ENCODE peak calls at places on chromosome 1, in eight cellular contexts. V is left lung, T is endothelial cell of umbilical vein, Q is WERI-Rb-1, U is uterus, W is A673, O is left ventricle myocardium inferior, C is brain microvascular endothelial cell. M is an unnamed sample.

GRCh38 chr1:243421784-243422183 is 165.9 kb downstream of the SDCCAG8 start:
- DNase-seq in O (no peak), W (peak), Q (no peak), C (peak), U (peak), V (peak), T (no peak), M (peak)

GRCh38 chr1:208497866-208498541 is 253.8 kb upstream of the PLXNA2 start:
- DNase-seq in C (no peak), Q (no peak), U (no peak), W (no peak), V (no peak), T (no peak), O (no peak), M (no peak)

GRCh38 chr1:103362348-103363007 is 163.0 kb upstream of the RNPC3 start:
- DNase-seq in O (no peak), V (no peak), T (no peak), Q (no peak), C (no peak), U (no peak), W (no peak), M (no peak)

GRCh38 chr1:20681999-20682398 is 20.8 kb upstream of the DDOST start:
- DNase-seq in T (no peak), O (no peak), C (no peak), U (no peak), W (no peak), Q (no peak), V (no peak), M (no peak)

GRCh38 chr1:230333590-230334446 is 92.3 kb downstream of the PGBD5 start:
- DNase-seq in U (no peak), Q (no peak), T (no peak), W (no peak), C (no peak), O (no peak), V (no peak), M (no peak)

GRCh38 chr1:157213836-157214235 is 75.6 kb upstream of the ETV3 start:
- DNase-seq in O (no peak), C (no peak), V (no peak), T (no peak), Q (no peak), U (no peak), W (no peak), M (no peak)

GRCh38 chr1:184953600-184954219 is 20.6 kb downstream of the NIBAN1 start:
- DNase-seq in C (peak), Q (no peak), T (peak), O (no peak), W (no peak), V (no peak), U (no peak), M (peak)

GRCh38 chr1:22375601-22376000 is 76.0 kb upstream of the ZBTB40 start:
- DNase-seq in W (no peak), Q (no peak), T (no peak), U (no peak), V (no peak), C (no peak), O (no peak), M (no peak)

GRCh38 chr1:200550367-200550766 is 70.2 kb downstream of the KIF14 start:
- DNase-seq in O (no peak), W (no peak), C (no peak), U (no peak), V (no peak), T (no peak), Q (no peak), M (peak)

GRCh38 chr1:159315381-159315780 is 13.2 kb downstream of the FCER1A start:
- DNase-seq in W (no peak), V (no peak), O (no peak), U (no peak), T (no peak), C (no peak), Q (no peak), M (no peak)

GRCh38 chr1:151596166-151596933 is 15.5 kb upstream of the SNX27 start:
- DNase-seq in O (no peak), W (no peak), Q (no peak), V (no peak), U (no peak), C (peak), T (peak), M (peak)

GRCh38 chr1:107135466-107135865 is 5.4 kb upstream of the NTNG1 start:
- DNase-seq in W (peak), Q (no peak), C (peak), V (no peak), U (no peak), O (no peak), T (peak), M (no peak)

GRCh38 chr1:46812996-46813857 is 14.4 kb downstream of the CYP4B1 start:
- DNase-seq in C (no peak), V (no peak), T (no peak), Q (no peak), O (no peak), W (no peak), U (no peak), M (no peak)

GRCh38 chr1:12472798-12473551 is 145.0 kb downstream of the DHRS3 start:
- DNase-seq in W (no peak), Q (no peak), O (no peak), T (no peak), C (peak), U (no peak), V (peak), M (no peak)

GRCh38 chr1:236403905-236404696 is 10.0 kb downstream of the EDARADD start:
- DNase-seq in T (no peak), V (no peak), O (no peak), Q (no peak), W (no peak), C (no peak), U (no peak), M (no peak)

GRCh38 chr1:94335950-94336349 is 82.2 kb upstream of the ABCD3 start:
- DNase-seq in U (peak), Q (peak), W (peak), C (peak), O (no peak), T (peak), V (no peak), M (peak)

GRCh38 chr1:234226106-234226818 is 147.0 kb upstream of the COA6 start:
- DNase-seq in V (no peak), C (no peak), Q (no peak), T (no peak), O (no peak), W (peak), U (no peak), M (no peak)

GRCh38 chr1:82931051-82931450 is 1067.9 kb downstream of the TTLL7 start:
- DNase-seq in C (no peak), Q (no peak), U (no peak), O (no peak), W (no peak), T (peak), V (no peak), M (no peak)

GRCh38 chr1:219585837-219586465 is 27.0 kb downstream of the ZC3H11B start:
- DNase-seq in W (no peak), T (no peak), V (no peak), Q (peak), O (no peak), C (no peak), U (no peak), M (no peak)

GRCh38 chr1:2526824-2527552 is 592 bp upstream of the PANK4 start:
- DNase-seq in O (peak), T (no peak), Q (no peak), U (no peak), V (no peak), W (no peak), C (no peak), M (peak)

GRCh38 chr1:185816460-185816859 is 82.3 kb downstream of the HMCN1 start:
- DNase-seq in V (no peak), Q (no peak), T (no peak), U (no peak), O (no peak), W (no peak), C (no peak), M (no peak)

GRCh38 chr1:230899845-230900251 is 31.5 kb upstream of the C1orf198 start:
- DNase-seq in O (no peak), V (no peak), T (no peak), U (no peak), C (peak), Q (no peak), W (no peak), M (no peak)

GRCh38 chr1:3031401-3032221 is 10.3 kb downstream of the ACTRT2 start:
- DNase-seq in T (no peak), W (no peak), Q (no peak), V (peak), C (no peak), O (no peak), U (no peak), M (no peak)

GRCh38 chr1:165397945-165398344 is 41.4 kb upstream of the LMX1A start:
- DNase-seq in O (no peak), T (peak), W (no peak), U (no peak), V (no peak), C (peak), Q (no peak), M (no peak)

GRCh38 chr1:93448983-93449805 is 1.3 kb downstream of the FNBP1L start:
- DNase-seq in O (no peak), W (peak), C (no peak), U (no peak), Q (peak), V (peak), T (peak), M (peak)

GRCh38 chr1:90154711-90155110 is 159.8 kb downstream of the ZNF326 start:
- DNase-seq in T (no peak), W (no peak), O (no peak), U (no peak), C (no peak), V (no peak), Q (no peak), M (no peak)

GRCh38 chr1:17539526-17540254 is at the start of gene ARHGEF10L:
- DNase-seq in O (peak), C (no peak), Q (no peak), T (no peak), U (no peak), V (no peak), W (peak), M (no peak)

GRCh38 chr1:21324368-21325137 is 34.3 kb upstream of the ECE1 start:
- DNase-seq in Q (no peak), U (peak), T (peak), V (peak), C (peak), O (peak), W (peak), M (peak)

GRCh38 chr1:211529453-211529852 is 37.5 kb upstream of the RD3 start:
- DNase-seq in W (no peak), U (no peak), O (no peak), T (no peak), Q (no peak), C (no peak), V (no peak), M (no peak)

GRCh38 chr1:87783315-87783714 is 454.6 kb downstream of the LMO4 start:
- DNase-seq in W (no peak), O (no peak), U (no peak), Q (no peak), T (no peak), V (no peak), C (no peak), M (no peak)

GRCh38 chr1:71526824-71527223 is 446.0 kb upstream of the ZRANB2 start:
- DNase-seq in V (no peak), C (no peak), W (no peak), U (no peak), Q (no peak), T (no peak), O (no peak), M (no peak)

GRCh38 chr1:71522721-71523120 is 441.9 kb upstream of the ZRANB2 start:
- DNase-seq in C (no peak), O (no peak), U (no peak), T (no peak), W (no peak), Q (no peak), V (no peak), M (no peak)

DNA sequence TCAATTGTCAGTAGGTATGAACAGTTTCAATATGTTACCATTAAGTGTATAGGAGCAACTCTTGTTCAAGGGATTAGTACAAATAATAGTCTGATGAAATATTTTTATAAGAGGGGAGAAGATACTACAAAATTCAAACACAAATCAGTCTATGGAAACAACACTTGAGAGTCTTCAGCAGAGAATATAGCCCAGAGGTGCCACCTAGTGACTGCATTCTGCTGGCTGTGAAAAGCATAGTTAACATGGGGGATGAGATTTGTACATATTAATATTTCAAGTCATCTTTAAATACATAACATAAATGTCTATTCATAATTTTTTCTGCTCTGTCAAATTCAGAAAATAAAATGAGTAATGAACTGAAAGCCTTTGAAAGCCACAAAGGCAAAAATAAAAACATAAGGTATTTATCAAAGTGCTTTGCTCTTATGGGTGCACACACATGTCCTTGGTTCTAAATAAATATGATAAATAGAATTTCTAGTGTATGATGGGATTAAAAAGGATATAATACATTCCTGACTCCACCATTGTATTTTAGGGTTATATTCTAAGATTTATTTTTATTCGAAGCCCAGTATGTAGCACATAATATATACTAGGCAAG is 440.9 kb upstream of the ZRANB2 start:
- DNase-seq in C (peak), V (no peak), Q (peak), U (no peak), T (peak), W (peak), O (no peak), M (peak)
- TF ChIP-seq CTCF in C (peak), V (peak), Q (peak), U (peak), T (peak), W (peak), O (peak), M (peak)

GRCh38 chr1:8367571-8368184 is 49.8 kb downstream of the SLC45A1 start:
- DNase-seq in W (no peak), V (no peak), O (no peak), T (no peak), Q (no peak), U (no peak), C (no peak), M (no peak)

GRCh38 chr1:8371372-8371991 is 53.6 kb downstream of the SLC45A1 start:
- DNase-seq in V (no peak), W (no peak), O (no peak), U (peak), C (no peak), T (no peak), Q (no peak), M (no peak)

GRCh38 chr1:8368956-8369639 is 51.2 kb downstream of the SLC45A1 start:
- DNase-seq in U (peak), C (no peak), Q (no peak), T (no peak), W (no peak), O (no peak), V (no peak), M (no peak)

GRCh38 chr1:8370928-8371327 is 53.0 kb downstream of the SLC45A1 start:
- DNase-seq in O (no peak), U (peak), Q (no peak), V (no peak), C (no peak), T (no peak), W (peak), M (no peak)

DNA sequence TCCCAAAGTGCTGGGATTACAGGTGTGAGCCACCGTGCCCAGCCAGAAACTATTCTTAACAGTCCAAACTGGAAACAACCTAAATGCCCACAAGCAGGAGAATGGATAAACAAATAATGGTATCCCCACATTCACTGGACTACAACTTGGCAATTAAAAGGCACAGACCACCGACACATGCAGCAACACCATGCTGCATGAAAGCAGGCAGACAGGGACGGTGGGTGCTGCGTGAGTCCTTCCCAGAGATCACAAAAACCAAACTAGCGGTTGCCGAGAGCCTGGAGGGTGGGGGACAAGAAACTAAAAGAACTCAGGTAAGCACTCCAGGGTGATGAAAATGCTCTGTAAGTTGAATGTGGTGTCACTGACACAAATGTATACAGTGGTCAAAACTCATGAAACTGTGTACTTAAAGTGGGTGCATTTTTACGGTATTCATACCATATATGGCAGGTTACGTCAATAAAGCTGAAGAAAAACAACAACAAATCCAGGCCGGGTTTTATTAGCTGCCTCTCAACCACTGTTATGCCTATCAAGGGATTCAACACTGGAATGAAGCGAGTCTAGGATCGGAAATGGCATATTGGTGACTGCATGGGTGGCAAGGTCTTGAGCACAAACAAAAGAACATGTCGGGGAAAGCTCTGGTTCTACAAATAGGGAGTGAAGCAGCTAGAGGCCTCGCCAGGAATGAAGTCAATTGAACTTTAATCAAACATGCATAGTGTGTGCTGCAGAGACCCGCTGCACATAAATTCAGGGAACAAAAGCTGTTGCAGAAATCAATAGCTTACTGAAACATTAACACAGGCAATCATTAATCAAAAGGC is 52.4 kb downstream of the SLC45A1 start:
- DNase-seq in Q (no peak), O (no peak), T (no peak), U (no peak), W (peak), C (peak), V (no peak), M (no peak)
- H3K27ac ChIP-seq in Q (no peak), O (peak), T (no peak), U (peak), W (peak), C (peak), V (no peak), M (no peak)

DNA sequence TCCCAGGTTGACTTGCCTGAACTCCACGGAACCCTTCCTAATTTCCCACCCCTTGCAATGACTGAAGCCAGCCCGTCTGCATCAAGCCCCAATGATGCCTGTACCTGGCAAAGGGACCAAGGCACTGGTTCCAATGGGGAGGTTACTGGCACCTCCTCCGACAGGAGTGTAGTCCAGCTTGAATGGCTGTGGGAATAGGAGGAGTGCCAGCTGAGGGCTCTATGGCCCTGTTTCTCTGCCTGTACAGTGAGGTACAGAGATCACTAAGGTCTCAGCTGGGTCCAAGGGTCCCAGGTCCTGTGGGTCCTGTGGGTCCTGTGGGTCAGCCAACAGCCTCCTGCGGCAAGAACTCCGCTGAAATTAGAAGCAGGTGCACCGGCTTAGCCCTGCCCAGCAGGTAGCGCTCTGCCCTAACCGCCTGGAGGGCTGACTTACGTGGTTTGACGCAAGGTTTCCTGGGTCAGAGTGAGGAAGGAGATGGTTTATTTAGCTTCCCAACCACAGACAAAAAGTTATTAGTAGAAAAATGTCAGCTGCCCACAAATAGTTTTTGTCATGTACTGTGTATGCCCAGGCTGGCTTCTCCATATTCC is 9.9 kb upstream of the SPRR4 start:
- DNase-seq in C (no peak), W (no peak), Q (no peak), U (no peak), V (no peak), O (no peak), T (no peak), M (no peak)
- TF ChIP-seq CTCF in C (no peak), W (no peak), Q (peak), U (no peak), V (no peak), O (no peak), T (no peak), M (no peak)

GRCh38 chr1:54581621-54582035 is 33.6 kb downstream of the ACOT11 start:
- DNase-seq in C (peak), Q (no peak), V (peak), U (peak), W (peak), O (peak), T (peak), M (peak)
- H3K27ac ChIP-seq in C (no peak), Q (no peak), V (peak), U (peak), W (peak), O (peak), T (no peak), M (peak)

DNA sequence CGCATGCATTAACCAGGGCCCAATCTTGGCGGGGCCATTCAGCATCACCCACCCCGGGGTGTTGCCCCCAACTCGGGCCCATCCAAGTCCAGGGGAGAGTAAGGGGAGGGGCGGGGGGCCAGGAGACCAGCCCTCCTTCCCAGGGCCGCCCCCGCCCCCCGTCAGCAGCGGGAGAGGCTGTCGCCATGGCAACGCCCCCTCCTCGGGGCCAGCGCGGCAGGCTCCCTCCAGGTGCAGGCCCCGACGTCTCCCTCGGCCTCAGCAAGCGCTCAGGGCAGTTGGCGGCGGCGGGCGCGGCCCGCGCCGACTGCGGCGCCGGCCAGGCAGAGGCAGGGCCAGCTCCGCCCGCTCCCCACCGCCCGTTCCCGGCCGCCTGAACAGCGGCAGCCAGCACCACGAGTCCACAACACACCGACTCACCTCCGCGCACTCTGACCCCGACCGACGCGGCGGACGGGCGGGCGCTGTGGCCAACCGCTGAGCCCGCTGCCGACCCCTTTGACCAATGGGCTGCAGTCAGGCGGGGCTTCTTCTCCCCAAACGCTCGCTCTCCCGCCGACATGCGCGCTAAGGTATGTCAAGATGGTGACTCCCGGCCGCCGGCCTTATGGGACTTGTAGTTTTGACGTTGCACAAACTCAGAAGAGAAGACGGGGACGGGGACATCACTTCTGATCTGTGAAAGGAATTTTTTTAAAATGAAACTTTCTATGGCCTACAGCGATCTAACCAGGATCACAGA is at the start of gene ERI3:
- DNase-seq in Q (peak), T (peak), C (peak), V (peak), O (peak), U (peak), W (peak), M (peak)
- TF ChIP-seq CTCF in Q (no peak), T (no peak), C (no peak), V (no peak), O (no peak), U (no peak), W (no peak), M (no peak)

GRCh38 chr1:168609133-168609715 is 32.8 kb downstream of the XCL1 start:
- DNase-seq in W (no peak), U (peak), Q (no peak), V (no peak), O (peak), T (peak), C (peak), M (no peak)
- H3K27ac ChIP-seq in W (no peak), U (peak), Q (no peak), V (no peak), O (peak), T (no peak), C (no peak), M (no peak)

M was measured in RWPE1.